ENCODE peak calls at places on chromosome 20, in ten cellular contexts. One of them, this sample, is unnamed.

GRCh38 chr20:49769125-49769581 is 43.5 kb upstream of the SLC9A8 start:
- DNase-seq in Caki2: no peak
- DNase-seq in RCC 7860: no peak
- DNase-seq in NCI-H524 treated with DMSO at 0.1 percent for 48 hours: no peak
- DNase-seq in kidney epithelial cell: no peak
- DNase-seq in HCT116: no peak
- DNase-seq in NCI-H1436: no peak
- DNase-seq in heart left ventricle: no peak
- DNase-seq in caudate nucleus: no peak
- DNase-seq in D341Med: no peak
- DNase-seq in this sample: no peak

GRCh38 chr20:51365670-51366069 is 176.8 kb downstream of the NFATC2 start:
- DNase-seq in Caki2: no peak
- DNase-seq in RCC 7860: peak
- DNase-seq in NCI-H524 treated with DMSO at 0.1 percent for 48 hours: no peak
- DNase-seq in kidney epithelial cell: no peak
- DNase-seq in HCT116: no peak
- DNase-seq in NCI-H1436: no peak
- DNase-seq in heart left ventricle: no peak
- DNase-seq in caudate nucleus: no peak
- DNase-seq in D341Med: no peak
- DNase-seq in this sample: no peak

GRCh38 chr20:40670251-40670650 is 18.8 kb downstream of the MAFB start:
- DNase-seq in Caki2: no peak
- DNase-seq in RCC 7860: no peak
- DNase-seq in NCI-H524 treated with DMSO at 0.1 percent for 48 hours: no peak
- DNase-seq in kidney epithelial cell: no peak
- DNase-seq in HCT116: no peak
- DNase-seq in NCI-H1436: no peak
- DNase-seq in heart left ventricle: no peak
- DNase-seq in caudate nucleus: no peak
- DNase-seq in D341Med: no peak
- DNase-seq in this sample: no peak

GRCh38 chr20:35297153-35297552 is 4.9 kb upstream of the FAM83C start:
- DNase-seq in Caki2: peak
- DNase-seq in RCC 7860: no peak
- DNase-seq in NCI-H524 treated with DMSO at 0.1 percent for 48 hours: no peak
- DNase-seq in kidney epithelial cell: no peak
- DNase-seq in HCT116: no peak
- DNase-seq in NCI-H1436: no peak
- DNase-seq in heart left ventricle: no peak
- DNase-seq in caudate nucleus: no peak
- DNase-seq in D341Med: no peak
- DNase-seq in this sample: no peak

GRCh38 chr20:1491281-1491840 is at the start of gene SIRPB2:
- DNase-seq in Caki2: no peak
- DNase-seq in RCC 7860: no peak
- DNase-seq in NCI-H524 treated with DMSO at 0.1 percent for 48 hours: no peak
- DNase-seq in kidney epithelial cell: no peak
- DNase-seq in HCT116: no peak
- DNase-seq in NCI-H1436: no peak
- DNase-seq in heart left ventricle: peak
- DNase-seq in caudate nucleus: no peak
- DNase-seq in D341Med: no peak
- DNase-seq in this sample: no peak

GRCh38 chr20:44389871-44390270 is 34.4 kb downstream of the HNF4A start:
- DNase-seq in Caki2: no peak
- DNase-seq in RCC 7860: no peak
- DNase-seq in NCI-H524 treated with DMSO at 0.1 percent for 48 hours: no peak
- DNase-seq in kidney epithelial cell: no peak
- DNase-seq in HCT116: no peak
- DNase-seq in NCI-H1436: no peak
- DNase-seq in heart left ventricle: no peak
- DNase-seq in caudate nucleus: no peak
- DNase-seq in D341Med: no peak
- DNase-seq in this sample: no peak

GRCh38 chr20:62643521-62644043 is 1.3 kb downstream of the SLCO4A1 start:
- DNase-seq in Caki2: peak
- DNase-seq in RCC 7860: no peak
- DNase-seq in NCI-H524 treated with DMSO at 0.1 percent for 48 hours: no peak
- DNase-seq in kidney epithelial cell: no peak
- DNase-seq in HCT116: no peak
- DNase-seq in NCI-H1436: no peak
- DNase-seq in heart left ventricle: no peak
- DNase-seq in caudate nucleus: no peak
- DNase-seq in D341Med: no peak
- DNase-seq in this sample: no peak

GRCh38 chr20:24665741-24666191 is 196.3 kb downstream of the SYNDIG1 start:
- DNase-seq in Caki2: no peak
- DNase-seq in RCC 7860: no peak
- DNase-seq in NCI-H524 treated with DMSO at 0.1 percent for 48 hours: no peak
- DNase-seq in kidney epithelial cell: no peak
- DNase-seq in HCT116: no peak
- DNase-seq in NCI-H1436: no peak
- DNase-seq in heart left ventricle: no peak
- DNase-seq in caudate nucleus: no peak
- DNase-seq in D341Med: peak
- DNase-seq in this sample: no peak

GRCh38 chr20:49620364-49621240 is 52.7 kb upstream of the PTGIS start:
- DNase-seq in Caki2: no peak
- DNase-seq in RCC 7860: no peak
- DNase-seq in NCI-H524 treated with DMSO at 0.1 percent for 48 hours: no peak
- DNase-seq in kidney epithelial cell: no peak
- DNase-seq in HCT116: no peak
- DNase-seq in NCI-H1436: no peak
- DNase-seq in heart left ventricle: no peak
- DNase-seq in caudate nucleus: no peak
- DNase-seq in D341Med: no peak
- DNase-seq in this sample: no peak

GRCh38 chr20:44231713-44232468 is 15.2 kb upstream of the GDAP1L1 start:
- DNase-seq in Caki2: no peak
- DNase-seq in RCC 7860: no peak
- DNase-seq in NCI-H524 treated with DMSO at 0.1 percent for 48 hours: peak
- DNase-seq in kidney epithelial cell: no peak
- DNase-seq in HCT116: no peak
- DNase-seq in NCI-H1436: no peak
- DNase-seq in heart left ventricle: no peak
- DNase-seq in caudate nucleus: no peak
- DNase-seq in D341Med: no peak
- DNase-seq in this sample: no peak